ENCODE peak calls at places on chromosomes 11 and 22, in seven cellular contexts. One of them, this sample, is unnamed. For H3K27me3, the result is how much of the 10 kb centered on the place peaks cover.

GRCh38 chr11:121687961-121688566 is 235.3 kb upstream of the SORL1-AS1 start:
- DNase-seq in sigmoid colon: peak
- DNase-seq in transverse colon: no peak
- DNase-seq in SK-N-SH: no peak
- DNase-seq in HepG2: no peak
- DNase-seq in tibial nerve: no peak
- DNase-seq in ovary: no peak
- DNase-seq in this sample: no peak

GRCh38 chr11:45301537-45302246 is 15.6 kb upstream of the SYT13 start:
- DNase-seq in transverse colon: no peak
- DNase-seq in tibial nerve: no peak
- DNase-seq in sigmoid colon: no peak
- DNase-seq in ovary: no peak
- DNase-seq in SK-N-SH: no peak
- DNase-seq in HepG2: no peak
- DNase-seq in this sample: no peak

GRCh38 chr22:48144318-48144717 is 1381.9 kb downstream of the TBC1D22A start:
- DNase-seq in HepG2: no peak
- DNase-seq in sigmoid colon: no peak
- DNase-seq in tibial nerve: no peak
- DNase-seq in ovary: no peak
- DNase-seq in SK-N-SH: no peak
- DNase-seq in transverse colon: no peak
- DNase-seq in this sample: no peak

GRCh38 chr11:118609380-118610219 is 2.2 kb downstream of the PHLDB1 start:
- DNase-seq in sigmoid colon: peak
- DNase-seq in tibial nerve: no peak
- DNase-seq in transverse colon: no peak
- DNase-seq in HepG2: no peak
- DNase-seq in SK-N-SH: no peak
- DNase-seq in ovary: no peak
- DNase-seq in this sample: peak

GRCh38 chr22:32044913-32045312 is 1.9 kb downstream of the SLC5A1 start:
- DNase-seq in ovary: no peak
- DNase-seq in sigmoid colon: no peak
- DNase-seq in SK-N-SH: peak
- DNase-seq in tibial nerve: peak
- DNase-seq in HepG2: no peak
- DNase-seq in transverse colon: peak
- DNase-seq in this sample: no peak

GRCh38 chr22:24069721-24070120 is 58.6 kb downstream of the CABIN1 start:
- DNase-seq in tibial nerve: no peak
- DNase-seq in transverse colon: peak
- DNase-seq in HepG2: no peak
- DNase-seq in ovary: no peak
- DNase-seq in sigmoid colon: peak
- DNase-seq in SK-N-SH: no peak
- DNase-seq in this sample: peak

GRCh38 chr11:57474017-57474750 is 13.9 kb downstream of the RTN4RL2 start:
- DNase-seq in sigmoid colon: no peak
- DNase-seq in ovary: no peak
- DNase-seq in tibial nerve: no peak
- DNase-seq in SK-N-SH: peak
- DNase-seq in HepG2: no peak
- DNase-seq in transverse colon: no peak
- DNase-seq in this sample: no peak

GRCh38 chr11:62201376-62201775 is 7.1 kb upstream of the SCGB2A1 start:
- DNase-seq in SK-N-SH: no peak
- DNase-seq in sigmoid colon: no peak
- DNase-seq in transverse colon: no peak
- DNase-seq in HepG2: no peak
- DNase-seq in tibial nerve: no peak
- DNase-seq in ovary: no peak
- DNase-seq in this sample: no peak

GRCh38 chr11:119974467-119974866 is 163.4 kb downstream of the TRIM29 start:
- DNase-seq in ovary: no peak
- DNase-seq in SK-N-SH: no peak
- DNase-seq in sigmoid colon: no peak
- DNase-seq in transverse colon: no peak
- DNase-seq in tibial nerve: no peak
- DNase-seq in HepG2: no peak
- DNase-seq in this sample: no peak

GRCh38 chr11:126145954-126146353 is 65.5 kb downstream of the RPUSD4 start:
- DNase-seq in tibial nerve: no peak
- DNase-seq in HepG2: no peak
- DNase-seq in sigmoid colon: peak
- DNase-seq in ovary: no peak
- DNase-seq in SK-N-SH: no peak
- DNase-seq in transverse colon: no peak
- DNase-seq in this sample: no peak

GRCh38 chr11:7969756-7970646 is 4.8 kb upstream of the NLRP10 start:
- DNase-seq in transverse colon: no peak
- DNase-seq in ovary: no peak
- DNase-seq in sigmoid colon: no peak
- DNase-seq in HepG2: no peak
- DNase-seq in SK-N-SH: no peak
- DNase-seq in tibial nerve: no peak
- DNase-seq in this sample: no peak

GRCh38 chr11:12290477-12290922 is 86.9 kb upstream of the PARVA start:
- DNase-seq in HepG2: no peak
- DNase-seq in ovary: no peak
- DNase-seq in sigmoid colon: no peak
- DNase-seq in tibial nerve: no peak
- DNase-seq in transverse colon: no peak
- DNase-seq in SK-N-SH: peak
- DNase-seq in this sample: peak

GRCh38 chr11:70601861-70602575 is 203.7 kb downstream of the CTTN start:
- DNase-seq in transverse colon: no peak
- DNase-seq in tibial nerve: no peak
- DNase-seq in ovary: no peak
- DNase-seq in sigmoid colon: no peak
- DNase-seq in SK-N-SH: no peak
- DNase-seq in HepG2: no peak
- DNase-seq in this sample: no peak

GRCh38 chr11:60925685-60926267 is 1.5 kb downstream of the TMEM132A start:
- DNase-seq in sigmoid colon: no peak
- DNase-seq in ovary: no peak
- DNase-seq in HepG2: no peak
- DNase-seq in SK-N-SH: peak
- DNase-seq in tibial nerve: no peak
- DNase-seq in transverse colon: no peak
- DNase-seq in this sample: no peak

GRCh38 chr11:117834068-117834810 is 9.7 kb upstream of the FXYD2 start:
- DNase-seq in SK-N-SH: no peak
- DNase-seq in tibial nerve: no peak
- DNase-seq in sigmoid colon: peak
- DNase-seq in ovary: no peak
- DNase-seq in transverse colon: peak
- DNase-seq in HepG2: no peak
- DNase-seq in this sample: no peak

GRCh38 chr22:30649430-30650007 is 13.9 kb downstream of the SLC35E4 start:
- DNase-seq in SK-N-SH: no peak
- DNase-seq in tibial nerve: no peak
- DNase-seq in HepG2: no peak
- DNase-seq in transverse colon: peak
- DNase-seq in sigmoid colon: no peak
- DNase-seq in ovary: no peak
- DNase-seq in this sample: peak

GRCh38 chr11:130070829-130071205 is 1.1 kb downstream of the APLP2 start:
- DNase-seq in ovary: peak
- DNase-seq in SK-N-SH: no peak
- DNase-seq in transverse colon: peak
- DNase-seq in sigmoid colon: no peak
- DNase-seq in HepG2: no peak
- DNase-seq in tibial nerve: no peak
- DNase-seq in this sample: no peak

GRCh38 chr11:9568854-9569587 is 4.4 kb upstream of the WEE1 start:
- DNase-seq in sigmoid colon: peak
- DNase-seq in HepG2: peak
- DNase-seq in tibial nerve: peak
- DNase-seq in SK-N-SH: peak
- DNase-seq in transverse colon: peak
- DNase-seq in ovary: peak
- DNase-seq in this sample: no peak

GRCh38 chr11:69962152-69962551 is 116.0 kb upstream of the ANO1 start:
- DNase-seq in ovary: no peak
- DNase-seq in tibial nerve: no peak
- DNase-seq in transverse colon: peak
- DNase-seq in sigmoid colon: no peak
- DNase-seq in HepG2: no peak
- DNase-seq in SK-N-SH: no peak
- DNase-seq in this sample: no peak

GRCh38 chr11:73266644-73267015 is 5.5 kb upstream of the P2RY6 start:
- DNase-seq in HepG2: no peak
- DNase-seq in transverse colon: no peak
- DNase-seq in ovary: no peak
- DNase-seq in SK-N-SH: no peak
- DNase-seq in sigmoid colon: peak
- DNase-seq in tibial nerve: no peak
- DNase-seq in this sample: peak

GRCh38 chr11:73268671-73269271 is 3.4 kb upstream of the P2RY6 start:
- DNase-seq in transverse colon: no peak
- DNase-seq in SK-N-SH: no peak
- DNase-seq in ovary: no peak
- DNase-seq in tibial nerve: no peak
- DNase-seq in HepG2: no peak
- DNase-seq in sigmoid colon: peak
- DNase-seq in this sample: peak

GRCh38 chr11:73267921-73268540 is 4.1 kb upstream of the P2RY6 start:
- DNase-seq in tibial nerve: no peak
- DNase-seq in sigmoid colon: peak
- DNase-seq in ovary: no peak
- DNase-seq in SK-N-SH: no peak
- DNase-seq in transverse colon: no peak
- DNase-seq in HepG2: no peak
- DNase-seq in this sample: no peak

GRCh38 chr11:73265853-73266643 is 6.1 kb upstream of the P2RY6 start:
- DNase-seq in sigmoid colon: peak
- DNase-seq in transverse colon: no peak
- DNase-seq in tibial nerve: no peak
- DNase-seq in HepG2: no peak
- DNase-seq in SK-N-SH: no peak
- DNase-seq in ovary: no peak
- DNase-seq in this sample: peak

DNA sequence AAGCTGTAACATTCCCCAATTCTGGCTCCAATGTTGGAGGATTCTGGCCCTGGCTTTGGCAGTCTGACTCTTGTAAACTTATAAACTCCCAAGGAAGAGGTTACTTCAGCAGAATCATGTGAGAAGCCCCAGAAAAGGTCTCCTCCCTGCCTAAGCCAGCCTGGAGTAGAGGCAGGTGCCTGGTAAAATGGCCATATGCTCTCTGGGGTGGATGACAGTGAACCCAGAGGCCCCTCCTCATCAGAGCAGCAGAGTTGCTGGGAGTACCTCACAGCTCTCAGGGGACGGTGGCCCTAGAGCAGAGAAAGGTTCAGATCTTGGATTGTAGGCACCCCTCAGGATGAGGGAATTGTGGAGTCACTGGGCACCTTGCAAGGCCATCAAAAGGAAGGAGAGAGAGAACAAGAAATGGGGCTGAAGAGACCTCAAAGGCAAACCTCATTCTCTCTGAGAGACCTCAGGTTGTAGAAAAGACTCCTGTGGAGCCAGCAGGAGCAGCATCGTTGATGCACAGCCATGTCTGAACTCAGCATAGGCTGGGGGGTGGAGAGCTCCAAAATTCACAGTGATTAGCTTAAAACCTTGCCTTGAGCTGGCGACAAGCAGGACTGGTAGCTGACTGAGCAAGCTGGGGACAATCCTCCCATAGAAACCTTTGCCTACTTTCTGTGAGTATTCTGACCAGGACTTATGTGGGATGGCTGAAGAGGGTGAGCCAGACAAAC is 4.9 kb upstream of the P2RY6 start:
- DNase-seq in ovary: no peak
- DNase-seq in transverse colon: no peak
- DNase-seq in SK-N-SH: no peak
- DNase-seq in tibial nerve: no peak
- DNase-seq in sigmoid colon: no peak
- DNase-seq in HepG2: no peak
- DNase-seq in this sample: no peak
- H3K27me3 ChIP-seq in ovary: under half
- H3K27me3 ChIP-seq in transverse colon: under half
- H3K27me3 ChIP-seq in SK-N-SH: under half
- H3K27me3 ChIP-seq in tibial nerve: under half
- H3K27me3 ChIP-seq in sigmoid colon: under half
- H3K27me3 ChIP-seq in HepG2: half or more
- H3K27me3 ChIP-seq in this sample: under half

DNA sequence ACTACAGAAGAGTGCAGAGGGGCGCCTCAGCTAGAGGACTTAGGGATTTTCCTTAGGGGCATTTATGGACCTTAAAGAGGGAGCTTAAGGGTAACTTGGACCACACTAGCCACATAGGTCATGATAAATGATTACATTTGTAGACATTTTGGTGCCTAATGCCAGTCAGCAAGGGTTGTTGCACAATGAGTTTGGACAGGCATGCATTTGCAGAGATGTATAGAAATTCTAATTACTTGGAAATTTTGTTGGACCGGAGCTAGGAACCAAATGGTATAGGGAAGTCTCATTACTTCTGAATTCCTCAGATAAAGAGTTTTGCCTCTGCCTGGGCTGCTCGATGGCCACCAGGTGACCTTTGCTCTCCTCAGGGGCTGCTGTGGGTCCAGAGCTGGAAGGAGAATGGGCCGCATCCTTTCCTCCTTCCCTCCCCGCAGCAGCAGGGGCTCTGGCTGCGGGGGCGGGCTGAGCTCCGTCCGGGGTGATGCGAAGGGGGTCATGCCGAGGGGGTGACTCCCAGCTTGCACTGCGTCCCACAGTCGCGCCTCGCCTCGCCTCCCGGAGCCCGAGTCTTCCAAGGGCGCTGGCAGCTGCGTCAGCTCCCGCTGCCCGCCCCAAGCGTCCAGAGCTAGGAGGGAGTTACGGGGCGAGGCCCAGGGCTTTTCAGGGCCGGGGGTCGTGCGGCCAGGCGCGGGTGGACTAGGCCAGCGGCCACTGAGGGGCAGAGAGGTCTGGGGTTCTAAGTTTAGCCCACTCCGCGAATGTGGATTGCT is 20.2 kb upstream of the MALAT1 start:
- DNase-seq in HepG2: no peak
- DNase-seq in sigmoid colon: peak
- DNase-seq in ovary: peak
- DNase-seq in tibial nerve: no peak
- DNase-seq in SK-N-SH: no peak
- DNase-seq in transverse colon: peak
- DNase-seq in this sample: peak
- TF ChIP-seq EP300 in HepG2: no peak
- TF ChIP-seq EP300 in sigmoid colon: no peak
- TF ChIP-seq EP300 in ovary: no peak
- TF ChIP-seq EP300 in tibial nerve: no peak
- TF ChIP-seq EP300 in SK-N-SH: no peak
- TF ChIP-seq EP300 in transverse colon: no peak
- TF ChIP-seq EP300 in this sample: no peak

GRCh38 chr11:18774801-18775200 is 16.8 kb downstream of the PTPN5 start:
- DNase-seq in tibial nerve: no peak
- DNase-seq in ovary: no peak
- DNase-seq in SK-N-SH: no peak
- DNase-seq in sigmoid colon: no peak
- DNase-seq in transverse colon: no peak
- DNase-seq in HepG2: no peak
- DNase-seq in this sample: no peak
- H3K27me3 ChIP-seq in tibial nerve: under half
- H3K27me3 ChIP-seq in ovary: under half
- H3K27me3 ChIP-seq in SK-N-SH: under half
- H3K27me3 ChIP-seq in sigmoid colon: under half
- H3K27me3 ChIP-seq in transverse colon: under half
- H3K27me3 ChIP-seq in HepG2: under half
- H3K27me3 ChIP-seq in this sample: under half

GRCh38 chr11:690738-691633 is 4.0 kb downstream of the DEAF1 start:
- DNase-seq in ovary: no peak
- DNase-seq in tibial nerve: no peak
- DNase-seq in transverse colon: peak
- DNase-seq in HepG2: no peak
- DNase-seq in sigmoid colon: no peak
- DNase-seq in SK-N-SH: no peak
- DNase-seq in this sample: no peak
- TF ChIP-seq EP300 in ovary: no peak
- TF ChIP-seq EP300 in tibial nerve: no peak
- TF ChIP-seq EP300 in transverse colon: no peak
- TF ChIP-seq EP300 in HepG2: no peak
- TF ChIP-seq EP300 in sigmoid colon: no peak
- TF ChIP-seq EP300 in SK-N-SH: no peak
- TF ChIP-seq EP300 in this sample: no peak